ENCODE peak calls at places on chromosomes 7 and 10, in four cellular contexts. M is stimulated activated naive CD4-positive, alpha-beta T cell treated with Interleukin-2 at 50 U/mL for 16 hours; T is activated T-cell treated with anti-CD3 and anti-CD28 coated beads, Interleukin-2, amount 50 U/mL, for 24 hours; Y is Jurkat, Clone E6-1. P is an unnamed sample.

GRCh38 chr7:4102231-4102841 is 579.8 kb upstream of the FOXK1 start:
- DNase-seq in M (no peak), T (no peak), Y (no peak), P (no peak)

GRCh38 chr7:2632717-2633537 is 1.1 kb downstream of the TTYH3 start:
- DNase-seq in Y (no peak), M (peak), T (peak), P (peak)

GRCh38 chr10:74576586-74576985 is 249.8 kb upstream of the KAT6B start:
- DNase-seq in Y (no peak), M (no peak), T (no peak), P (no peak)

GRCh38 chr7:2729893-2730716 is 42.1 kb downstream of the AMZ1 start:
- DNase-seq in T (peak), M (no peak), Y (no peak), P (no peak)

GRCh38 chr10:62178568-62178967 is 90.1 kb downstream of the RTKN2 start:
- DNase-seq in Y (no peak), M (no peak), T (no peak), P (no peak)

GRCh38 chr7:118472581-118472980 is 248.1 kb downstream of the ANKRD7 start:
- DNase-seq in Y (no peak), T (no peak), M (no peak), P (no peak)

GRCh38 chr7:30367561-30367960 is 83.2 kb downstream of the ZNRF2 start:
- DNase-seq in Y (no peak), T (no peak), M (no peak), P (no peak)

GRCh38 chr7:16462618-16463017 is 2.9 kb downstream of the SOSTDC1 start:
- DNase-seq in Y (no peak), T (no peak), M (no peak), P (no peak)

GRCh38 chr7:94258418-94258817 is 136.3 kb upstream of the COL1A2 start:
- DNase-seq in M (no peak), Y (no peak), T (no peak), P (no peak)

GRCh38 chr7:2732959-2733584 is 45.1 kb downstream of the AMZ1 start:
- DNase-seq in M (no peak), Y (no peak), T (peak), P (no peak)

GRCh38 chr10:8275911-8276310 is 221.4 kb downstream of the GATA3 start:
- DNase-seq in Y (no peak), T (no peak), M (no peak), P (no peak)

GRCh38 chr7:95155965-95156364 is 168.4 kb downstream of the PON1 start:
- DNase-seq in Y (no peak), T (no peak), M (no peak), P (no peak)

P was measured in DND-41.